ENCODE peak calls at places on chromosomes 4 and X, in five cellular contexts. Y is mucosa of descending colon; V is activated CD4-positive, CD25-positive, alpha-beta regulatory T cell treated with anti-CD3 and anti-CD28 coated beads, Interleukin-2, amount 50 U/mL, for 72 hours; S is M059J; K is mammary epithelial cell. T is an unnamed sample.
A peak's percentile ranks its signal among the peaks of the same experiment; 100 is the strongest.

GRCh38 chr4:14908635-14909034 is 93.6 kb upstream of the CPEB2 start:
- DNase-seq in Y (no peak), V (no peak), S (peak; percentile 69), K (peak; percentile 86), T (no peak)

GRCh38 chr4:91092398-91092955 is 965.3 kb downstream of the CCSER1 start:
- DNase-seq in Y (no peak), V (no peak), S (no peak), K (peak; percentile 20), T (no peak)

GRCh38 chrX:3518870-3519269 is 172.4 kb upstream of the MXRA5 start:
- DNase-seq in Y (peak; percentile 52), V (no peak), S (peak; percentile 98), K (peak; percentile 26), T (no peak)

GRCh38 chr4:184014301-184014700 is 109.2 kb downstream of the STOX2 start:
- DNase-seq in Y (no peak), V (no peak), S (no peak), K (no peak), T (no peak)

GRCh38 chr4:72312032-72312650 is 256.9 kb downstream of the ADAMTS3 start:
- DNase-seq in Y (peak; percentile 36), V (no peak), S (peak; percentile 82), K (peak; percentile 98), T (no peak)

GRCh38 chr4:174522183-174523002 is at the start of gene HPGD:
- DNase-seq in Y (peak; percentile 85), V (peak; percentile 63), S (peak; percentile 49), K (peak; percentile 20), T (peak; percentile 81)

GRCh38 chrX:39969099-39969825 is 128.5 kb downstream of the BCOR start:
- DNase-seq in Y (no peak), V (no peak), S (peak; percentile 36), K (no peak), T (no peak)

GRCh38 chr4:136810626-136811025 is 721.7 kb downstream of the PCDH18 start:
- DNase-seq in Y (no peak), V (no peak), S (peak; percentile 43), K (no peak), T (no peak)

GRCh38 chr4:156970501-156971167 is 965 bp downstream of the PDGFC start:
- DNase-seq in Y (peak; percentile 58), V (no peak), S (peak; percentile 65), K (peak; percentile 70), T (no peak)